ENCODE peak calls at places on chromosomes 11 and 22, in seven cellular contexts. F is IMR-90, T is dorsolateral prefrontal cortex, L is stomach, B is A673, K is Peyer's patch, V is HFFc6. S is an unnamed sample.
A peak's percentile ranks its signal among the peaks of the same experiment; 100 is the strongest.

GRCh38 chr11:15969281-15969680 is 387.1 kb downstream of the SOX6 start:
- DNase-seq in F (peak; percentile 93), T (peak; percentile 64), L (peak; percentile 61), B (peak; percentile 73), K (no peak), V (peak; percentile 67), S (no peak)

GRCh38 chr11:11842426-11843008 is 745 bp downstream of the USP47 start:
- DNase-seq in F (peak; percentile 86), T (peak; percentile 49), L (peak; percentile 62), B (peak; percentile 88), K (peak; percentile 54), V (peak; percentile 75), S (no peak)

GRCh38 chr11:65653229-65654225 is 9.2 kb downstream of the RELA start:
- DNase-seq in F (no peak), T (peak; percentile 29), L (peak; percentile 77), B (no peak), K (no peak), V (peak; percentile 4), S (no peak)

GRCh38 chr11:25423436-25424184 is 908.3 kb upstream of the ANO3 start:
- DNase-seq in F (peak; percentile 29), T (no peak), L (no peak), B (no peak), K (no peak), V (no peak), S (no peak)

GRCh38 chr11:42315846-42316245 is 856.4 kb upstream of the LRRC4C start:
- DNase-seq in F (no peak), T (no peak), L (no peak), B (no peak), K (no peak), V (peak; percentile 75), S (no peak)

GRCh38 chr11:30429550-30429949 is 106.6 kb downstream of the ARL14EP start:
- DNase-seq in F (no peak), T (no peak), L (no peak), B (no peak), K (no peak), V (no peak), S (no peak)

GRCh38 chr22:44520695-44521094 is 22.7 kb upstream of the RTL6 start:
- DNase-seq in F (peak; percentile 35), T (no peak), L (no peak), B (no peak), K (no peak), V (no peak), S (no peak)

GRCh38 chr11:843818-844692 is 1.4 kb downstream of the TSPAN4 start:
- DNase-seq in F (peak; percentile 90), T (no peak), L (peak; percentile 68), B (peak; percentile 68), K (peak; percentile 59), V (peak; percentile 91), S (no peak)

GRCh38 chr11:99773646-99774045 is 752.9 kb downstream of the CNTN5 start:
- DNase-seq in F (peak; percentile 60), T (no peak), L (no peak), B (no peak), K (no peak), V (no peak), S (no peak)

GRCh38 chr11:119880873-119881272 is 151.9 kb upstream of the NECTIN1 start:
- DNase-seq in F (no peak), T (no peak), L (no peak), B (no peak), K (no peak), V (no peak), S (no peak)

GRCh38 chr11:61718613-61719302 is 33.7 kb upstream of the MYRF start:
- DNase-seq in F (peak; percentile 74), T (no peak), L (no peak), B (peak; percentile 92), K (no peak), V (peak; percentile 42), S (no peak)

GRCh38 chr11:134365011-134365925 is 33.5 kb downstream of the GLB1L2 start:
- DNase-seq in F (no peak), T (peak; percentile 85), L (no peak), B (no peak), K (no peak), V (no peak), S (no peak)

GRCh38 chr22:18110194-18110943 is at the start of gene TUBA8:
- DNase-seq in F (peak; percentile 16), T (peak; percentile 87), L (peak; percentile 75), B (peak; percentile 43), K (peak; percentile 24), V (no peak), S (no peak)

GRCh38 chr11:82865841-82866240 is 34.4 kb downstream of the PRCP start:
- DNase-seq in F (peak; percentile 31), T (no peak), L (no peak), B (no peak), K (no peak), V (peak; percentile 56), S (no peak)

DNA sequence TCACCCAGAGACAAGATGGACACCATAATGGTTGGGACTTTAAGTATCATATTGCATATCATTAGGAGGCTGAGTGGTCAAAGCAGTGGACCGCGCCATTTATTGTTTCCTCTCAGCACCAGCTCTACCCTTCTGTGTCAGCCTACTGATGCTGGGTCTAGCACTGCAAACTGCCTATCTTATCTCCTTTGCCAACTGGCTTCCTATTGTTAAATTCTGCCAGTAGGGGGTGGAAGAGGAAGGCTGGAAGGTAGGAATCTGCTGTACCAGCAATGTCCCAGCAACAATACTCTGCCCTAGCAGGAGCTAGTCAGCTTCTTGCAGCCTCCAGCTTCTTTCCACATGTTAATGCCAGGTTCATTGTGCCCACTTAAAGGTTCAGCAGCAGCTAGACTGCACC is 367.1 kb upstream of the PDGFD start:
- DNase-seq in F (no peak), T (no peak), L (no peak), B (peak; percentile 34), K (no peak), V (no peak), S (no peak)
- TF ChIP-seq CTCF in F (peak; percentile 20), T (no peak), L (no peak), B (peak; percentile 41), K (no peak), V (no peak), S (no peak)

DNA sequence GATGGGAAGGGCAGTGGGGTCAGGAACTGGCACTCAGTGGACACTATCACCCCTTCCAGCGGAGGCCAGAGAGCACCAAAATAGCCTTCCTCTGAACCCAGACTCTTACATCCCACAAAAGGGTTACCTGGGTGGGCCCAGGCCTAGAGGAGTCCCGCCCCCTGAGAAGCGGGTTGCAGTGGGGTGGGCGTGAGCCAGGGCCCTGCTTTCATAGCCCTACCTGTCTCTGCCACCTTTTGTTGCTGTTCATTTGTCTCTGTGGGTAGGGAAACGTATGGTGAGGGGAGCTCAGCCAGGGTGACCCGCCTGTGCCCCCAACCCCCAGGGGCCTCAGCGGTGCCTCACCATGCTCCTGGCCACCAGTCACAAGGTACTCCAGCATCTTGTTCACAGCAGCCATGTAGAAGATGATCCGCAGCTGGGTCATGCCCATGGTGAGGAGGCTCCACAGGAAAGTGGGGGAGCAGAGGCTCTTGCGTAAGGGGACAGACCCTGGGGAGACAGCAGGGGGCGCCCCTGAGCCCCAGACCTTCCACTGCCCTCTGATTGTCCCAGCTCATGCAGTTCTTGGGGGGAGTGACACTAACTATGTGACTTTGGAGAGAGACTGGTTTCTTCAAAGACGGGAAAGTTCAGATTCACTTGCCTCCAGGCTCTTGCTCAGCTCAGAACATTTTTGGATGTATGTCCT is 24.0 kb downstream of the SLC43A1 start:
- DNase-seq in F (no peak), T (no peak), L (peak; percentile 50), B (peak; percentile 67), K (no peak), V (no peak), S (no peak)
- TF ChIP-seq CTCF in F (peak; percentile 47), T (peak; percentile 61), L (no peak), B (peak; percentile 87), K (peak; percentile 48), V (peak; percentile 83), S (no peak)

DNA sequence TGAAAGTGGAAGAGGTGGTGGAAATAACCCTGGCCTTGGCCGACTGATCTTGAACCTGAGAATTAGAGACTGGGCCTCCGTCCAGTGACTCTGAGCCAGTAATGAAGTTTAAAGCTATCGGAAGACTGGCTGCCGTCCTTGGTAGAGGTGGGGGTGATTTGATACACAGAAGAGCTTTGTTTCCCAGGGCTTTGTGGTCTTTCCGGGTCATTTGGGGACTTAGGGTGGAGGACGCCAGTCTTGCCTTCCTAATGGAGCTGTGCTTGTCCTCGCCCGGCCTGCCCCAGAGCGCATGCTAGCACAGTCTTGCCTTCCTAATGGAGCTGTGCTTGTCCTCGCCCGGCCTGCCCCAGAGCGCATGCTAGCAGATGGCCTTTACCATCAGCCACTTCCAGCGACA is 65.8 kb downstream of the ST3GAL4 start:
- DNase-seq in F (no peak), T (no peak), L (no peak), B (no peak), K (no peak), V (no peak), S (no peak)
- TF ChIP-seq CTCF in F (no peak), T (no peak), L (no peak), B (no peak), K (no peak), V (no peak), S (no peak)

GRCh38 chr11:111999111-111999510 is 26.1 kb upstream of the DLAT start:
- DNase-seq in F (no peak), T (no peak), L (no peak), B (peak; percentile 91), K (no peak), V (no peak), S (no peak)

GRCh38 chr11:112005422-112006094 is 19.6 kb upstream of the DLAT start:
- DNase-seq in F (no peak), T (no peak), L (no peak), B (no peak), K (no peak), V (no peak), S (no peak)

GRCh38 chr11:112000703-112001102 is 24.5 kb upstream of the DLAT start:
- DNase-seq in F (no peak), T (no peak), L (no peak), B (no peak), K (no peak), V (no peak), S (no peak)

GRCh38 chr11:112002491-112003216 is 22.6 kb upstream of the DLAT start:
- DNase-seq in F (no peak), T (no peak), L (no peak), B (no peak), K (no peak), V (no peak), S (no peak)

DNA sequence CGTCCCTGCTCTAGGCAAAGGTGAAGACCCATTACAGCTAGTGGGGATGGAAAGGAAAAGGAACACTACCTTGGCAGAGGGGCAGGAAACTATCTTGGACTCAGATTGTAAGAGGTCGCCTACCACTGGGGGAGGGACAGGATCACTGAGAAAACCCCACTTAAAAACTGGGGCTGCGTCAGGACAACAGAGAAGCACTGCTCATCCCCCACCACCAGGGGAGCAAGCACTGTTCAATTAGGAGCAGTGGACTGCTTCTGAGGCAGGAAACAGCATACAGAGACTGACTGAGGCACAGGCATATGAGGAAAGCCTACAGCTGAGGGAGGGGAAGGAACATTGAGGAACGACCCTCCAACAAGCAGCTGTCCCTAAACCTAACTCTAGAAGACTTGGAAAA is 20.8 kb upstream of the DLAT start:
- DNase-seq in F (no peak), T (no peak), L (no peak), B (peak; percentile 47), K (no peak), V (no peak), S (peak; percentile 22)
- TF ChIP-seq CTCF in F (peak; percentile 26), T (no peak), L (no peak), B (peak; percentile 65), K (peak; percentile 18), V (peak; percentile 62), S (no peak)

GRCh38 chr11:130849215-130849568 is 67.1 kb downstream of the SNX19 start:
- DNase-seq in F (peak; percentile 73), T (no peak), L (no peak), B (no peak), K (no peak), V (peak; percentile 80), S (no peak)
- TF ChIP-seq CTCF in F (no peak), T (no peak), L (no peak), B (no peak), K (no peak), V (no peak), S (no peak)

S was measured in activated B cell treated with CpG ODN at 0.5 μM for 24 hours.